ENCODE peak calls at places on chromosomes 16 and 17, in ten cellular contexts. A is stomach, O is type B pancreatic cell, W is choroid plexus epithelial cell, P is thoracic aorta, F is Calu3, E is endothelial cell of umbilical vein, U is sigmoid colon, Y is body of pancreas, V is GM12865. B is an unnamed sample.

GRCh38 chr16:11319529-11320146 is 25.6 kb upstream of the RMI2 start:
- DNase-seq in A (peak; percentile 46), O (no peak), W (no peak), P (no peak), F (peak; percentile 57), E (no peak), U (no peak), Y (peak; percentile 39), V (no peak), B (no peak)

GRCh38 chr16:48165961-48166578 is 10.3 kb upstream of the ABCC12 start:
- DNase-seq in A (no peak), O (no peak), W (peak; percentile 33), P (no peak), F (no peak), E (no peak), U (no peak), Y (no peak), V (peak; percentile 43), B (no peak)

GRCh38 chr16:71846443-71846842 is 667 bp downstream of the ATXN1L start:
- DNase-seq in A (no peak), O (no peak), W (peak; percentile 50), P (no peak), F (peak; percentile 11), E (peak; percentile 21), U (peak; percentile 66), Y (no peak), V (peak; percentile 76), B (no peak)

GRCh38 chr17:47621293-47622178 is 28.2 kb upstream of the KPNB1 start:
- DNase-seq in A (no peak), O (no peak), W (peak; percentile 97), P (no peak), F (peak; percentile 68), E (peak; percentile 80), U (peak; percentile 71), Y (no peak), V (no peak), B (peak; percentile 90)

GRCh38 chr16:55369151-55369550 is 45.1 kb downstream of the IRX6 start:
- DNase-seq in A (no peak), O (no peak), W (no peak), P (no peak), F (no peak), E (no peak), U (no peak), Y (no peak), V (no peak), B (no peak)

GRCh38 chr16:51876934-51877333 is 670.0 kb downstream of the TOX3 start:
- DNase-seq in A (no peak), O (no peak), W (no peak), P (no peak), F (no peak), E (no peak), U (no peak), Y (no peak), V (no peak), B (no peak)

GRCh38 chr16:59634951-59635350 is 900.8 kb upstream of the GOT2 start:
- DNase-seq in A (no peak), O (no peak), W (peak; percentile 49), P (no peak), F (no peak), E (no peak), U (no peak), Y (no peak), V (no peak), B (peak; percentile 3)

GRCh38 chr16:85767569-85767968 is 16.7 kb upstream of the C16orf74 start:
- DNase-seq in A (no peak), O (no peak), W (peak; percentile 80), P (no peak), F (peak; percentile 44), E (peak; percentile 60), U (no peak), Y (no peak), V (no peak), B (peak; percentile 81)

GRCh38 chr16:84816023-84816422 is 3.8 kb upstream of the CRISPLD2 start:
- DNase-seq in A (no peak), O (no peak), W (no peak), P (no peak), F (no peak), E (no peak), U (no peak), Y (no peak), V (no peak), B (no peak)

GRCh38 chr17:65627892-65628622 is 66.6 kb upstream of the AXIN2 start:
- DNase-seq in A (peak; percentile 67), O (no peak), W (peak; percentile 71), P (peak; percentile 3), F (peak; percentile 23), E (no peak), U (peak; percentile 79), Y (peak; percentile 47), V (no peak), B (peak; percentile 26)

GRCh38 chr16:8903004-8903403 is 20.9 kb downstream of the LITAFD start:
- DNase-seq in A (no peak), O (no peak), W (no peak), P (no peak), F (no peak), E (no peak), U (no peak), Y (no peak), V (no peak), B (no peak)

GRCh38 chr16:54281535-54282201 is 4.9 kb downstream of the IRX3 start:
- DNase-seq in A (no peak), O (no peak), W (no peak), P (no peak), F (no peak), E (no peak), U (no peak), Y (no peak), V (no peak), B (no peak)

GRCh38 chr16:54282923-54283734 is 3.5 kb downstream of the IRX3 start:
- DNase-seq in A (no peak), O (no peak), W (no peak), P (no peak), F (no peak), E (no peak), U (no peak), Y (no peak), V (no peak), B (no peak)

GRCh38 chr16:54283735-54284318 is 2.8 kb downstream of the IRX3 start:
- DNase-seq in A (no peak), O (no peak), W (no peak), P (no peak), F (no peak), E (no peak), U (no peak), Y (no peak), V (no peak), B (no peak)

GRCh38 chr16:54280751-54281150 is 5.8 kb downstream of the IRX3 start:
- DNase-seq in A (no peak), O (no peak), W (peak; percentile 47), P (no peak), F (no peak), E (no peak), U (no peak), Y (no peak), V (no peak), B (no peak)

GRCh38 chr16:54282202-54282922 is 4.2 kb downstream of the IRX3 start:
- DNase-seq in A (peak; percentile 71), O (peak; percentile 79), W (peak; percentile 41), P (no peak), F (peak; percentile 73), E (no peak), U (no peak), Y (peak; percentile 59), V (no peak), B (peak; percentile 37)
- TF ChIP-seq CTCF in A (peak; percentile 30), O (peak; percentile 88), W (peak; percentile 63), P (peak; percentile 67), F (peak; percentile 79), E (peak; percentile 25), U (no peak), Y (peak; percentile 49), V (peak; percentile 36), B (peak; percentile 45)

DNA sequence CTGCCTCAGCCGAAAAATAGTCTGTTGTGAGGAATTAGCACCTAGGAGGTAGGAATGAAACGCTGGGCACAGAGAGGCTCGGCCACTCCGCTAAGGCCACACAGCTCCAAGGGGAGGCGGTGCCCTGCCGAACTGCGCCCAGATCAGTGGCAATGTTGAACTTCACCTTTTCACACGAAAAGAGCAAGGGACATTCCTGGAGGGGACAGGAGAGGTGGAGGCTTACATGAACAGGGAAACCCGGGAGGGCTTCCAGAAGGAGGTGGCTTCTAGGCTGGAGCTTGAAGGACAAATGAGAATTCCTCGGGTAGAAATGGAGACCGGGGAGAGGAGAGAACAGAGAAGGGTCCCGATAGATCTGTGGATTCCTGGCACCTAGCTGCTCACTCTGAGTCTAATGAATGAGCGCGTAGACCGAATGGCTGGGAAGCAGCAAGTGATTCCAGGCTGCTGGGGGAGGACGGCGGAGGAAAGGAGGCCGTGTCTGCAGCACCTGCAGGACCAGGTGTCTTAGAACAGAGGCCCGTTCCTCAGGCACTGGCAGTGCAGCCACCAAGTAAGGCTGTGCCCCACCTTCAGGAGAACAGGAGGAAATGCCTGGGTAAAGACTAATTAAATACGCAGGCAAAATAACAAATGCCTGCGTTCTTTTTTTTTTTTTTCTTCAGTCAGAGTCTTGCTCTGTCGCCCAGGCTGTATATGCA is 723 bp upstream of the SLC38A10 start:
- DNase-seq in A (peak; percentile 84), O (no peak), W (peak; percentile 56), P (no peak), F (peak; percentile 80), E (peak; percentile 50), U (no peak), Y (peak; percentile 89), V (peak; percentile 77), B (peak; percentile 46)
- TF ChIP-seq CTCF in A (peak; percentile 52), O (peak; percentile 50), W (peak; percentile 63), P (peak; percentile 27), F (peak; percentile 61), E (no peak), U (no peak), Y (peak; percentile 26), V (peak; percentile 32), B (peak; percentile 38)

DNA sequence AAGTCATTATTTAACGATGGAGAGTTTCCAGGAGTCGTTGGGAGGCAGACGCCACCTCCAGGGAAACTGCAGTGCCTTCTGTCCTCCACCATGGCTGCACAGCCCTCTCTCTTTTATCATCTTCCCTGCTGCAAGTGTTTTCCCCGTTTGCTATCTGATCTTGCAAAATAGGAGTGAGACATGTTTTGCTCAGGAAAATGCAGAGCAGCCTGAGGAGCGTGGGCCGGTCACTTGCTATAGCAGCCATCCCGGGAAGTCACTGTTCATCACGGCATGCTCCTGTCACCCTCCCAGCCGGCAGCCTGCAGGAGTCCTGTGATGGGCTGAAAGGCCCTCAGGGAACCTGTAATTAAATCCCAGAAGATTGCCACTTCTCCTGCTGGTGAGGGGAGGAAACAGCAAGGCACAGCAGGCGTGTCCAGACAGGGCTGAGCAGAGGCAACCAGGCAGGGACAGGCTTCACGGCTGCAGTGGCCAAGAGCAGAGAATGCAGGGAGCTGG is 143.1 kb downstream of the GSG1L start:
- DNase-seq in A (no peak), O (no peak), W (peak; percentile 17), P (no peak), F (peak; percentile 20), E (no peak), U (no peak), Y (no peak), V (no peak), B (no peak)
- TF ChIP-seq CTCF in A (no peak), O (peak; percentile 66), W (peak; percentile 52), P (peak; percentile 8), F (peak; percentile 25), E (no peak), U (no peak), Y (no peak), V (no peak), B (peak; percentile 6)

GRCh38 chr17:44672479-44673093 is 16.3 kb downstream of the MEIOC start:
- DNase-seq in A (no peak), O (no peak), W (peak; percentile 58), P (no peak), F (no peak), E (peak; percentile 44), U (no peak), Y (no peak), V (peak; percentile 20), B (peak; percentile 52)
- TF ChIP-seq CTCF in A (peak; percentile 13), O (peak; percentile 83), W (peak; percentile 65), P (peak; percentile 23), F (peak; percentile 48), E (peak; percentile 35), U (no peak), Y (no peak), V (peak; percentile 37), B (peak; percentile 74)